ENCODE peak calls at places on chromosome 7, in four cellular contexts. Z is K562, B is PC-3, H is MM.1S. R is an unnamed sample.
A peak's percentile ranks its signal among the peaks of the same experiment; 100 is the strongest.

GRCh38 chr7:132895231-132895630 is 186.7 kb downstream of the CHCHD3 start:
- DNase-seq in Z (no peak), B (no peak), H (no peak), R (no peak)

GRCh38 chr7:36021367-36021766 is 131.7 kb upstream of the EEPD1 start:
- DNase-seq in Z (no peak), B (peak; percentile 53), H (peak; percentile 54), R (no peak)

GRCh38 chr7:13829231-13829630 is 160.2 kb downstream of the ETV1 start:
- DNase-seq in Z (no peak), B (peak; percentile 32), H (no peak), R (no peak)

GRCh38 chr7:106657085-106657991 is 3.6 kb downstream of the CCDC71L start:
- DNase-seq in Z (no peak), B (no peak), H (peak; percentile 55), R (no peak)

GRCh38 chr7:103432713-103433112 is 13.3 kb downstream of the SLC26A5 start:
- DNase-seq in Z (no peak), B (peak; percentile 60), H (peak; percentile 75), R (no peak)

GRCh38 chr7:50449501-50449880 is 659 bp downstream of the FIGNL1 start:
- DNase-seq in Z (no peak), B (no peak), H (no peak), R (no peak)

GRCh38 chr7:17185690-17186070 is 112.8 kb upstream of the AHR start:
- DNase-seq in Z (no peak), B (peak; percentile 65), H (no peak), R (no peak)

GRCh38 chr7:155792999-155793560 is 19.2 kb downstream of the SHH start:
- DNase-seq in Z (no peak), B (no peak), H (no peak), R (no peak)

GRCh38 chr7:106166651-106167342 is 54.7 kb upstream of the SYPL1 start:
- DNase-seq in Z (peak; percentile 75), B (peak; percentile 94), H (peak; percentile 66), R (no peak)

GRCh38 chr7:76234931-76235441 is 33.3 kb downstream of the SRRM3 start:
- DNase-seq in Z (peak; percentile 99), B (peak; percentile 43), H (no peak), R (peak; percentile 68)
- H2AFZ ChIP-seq in Z (peak overlapping the region; percentile 94), B (no peak overlapping the region), H (no peak overlapping the region), R (peak overlapping the region; percentile 49)

DNA sequence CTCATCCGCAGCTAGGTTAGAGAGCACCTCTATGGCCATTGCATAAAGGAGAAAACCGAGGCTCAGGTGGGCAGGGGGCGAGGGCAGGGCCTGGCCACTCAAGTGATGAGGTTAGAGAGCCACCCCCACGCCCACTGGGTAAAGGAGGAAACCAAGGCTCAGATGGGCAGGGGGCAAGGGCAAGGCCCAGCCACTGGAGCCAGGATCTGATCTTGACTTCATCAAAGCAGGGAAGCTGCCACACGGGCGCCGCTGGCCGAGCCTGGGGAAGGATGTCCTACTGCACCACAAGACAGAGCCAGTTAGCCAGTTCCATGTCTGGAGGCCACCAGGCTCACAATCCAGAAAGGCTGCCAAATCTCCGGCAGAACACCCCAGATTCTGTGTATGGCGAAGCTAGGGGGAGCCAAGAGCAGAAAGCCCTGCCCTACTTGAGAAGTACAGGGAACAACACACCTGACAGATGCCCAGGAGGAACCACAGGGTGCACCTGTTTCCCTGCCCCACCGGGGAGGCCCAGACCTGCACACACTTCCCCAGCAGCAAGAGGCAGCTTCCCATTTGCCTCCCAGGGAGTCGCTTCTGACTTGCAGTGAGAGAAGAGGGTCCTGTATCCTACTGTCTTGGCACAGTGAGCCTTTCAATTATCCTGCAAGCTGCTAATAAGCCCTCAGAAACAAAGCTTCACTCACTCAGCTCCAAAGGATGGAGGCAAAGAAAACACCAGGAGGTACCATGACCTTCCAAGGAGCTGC is 101.9 kb downstream of the TNS3 start:
- DNase-seq in Z (no peak), B (no peak), H (peak; percentile 84), R (no peak)
- H3K4me3 ChIP-seq in Z (no peak overlapping the region), B (no peak overlapping the region), H (peak overlapping the region; percentile 83), R (no peak overlapping the region)

DNA sequence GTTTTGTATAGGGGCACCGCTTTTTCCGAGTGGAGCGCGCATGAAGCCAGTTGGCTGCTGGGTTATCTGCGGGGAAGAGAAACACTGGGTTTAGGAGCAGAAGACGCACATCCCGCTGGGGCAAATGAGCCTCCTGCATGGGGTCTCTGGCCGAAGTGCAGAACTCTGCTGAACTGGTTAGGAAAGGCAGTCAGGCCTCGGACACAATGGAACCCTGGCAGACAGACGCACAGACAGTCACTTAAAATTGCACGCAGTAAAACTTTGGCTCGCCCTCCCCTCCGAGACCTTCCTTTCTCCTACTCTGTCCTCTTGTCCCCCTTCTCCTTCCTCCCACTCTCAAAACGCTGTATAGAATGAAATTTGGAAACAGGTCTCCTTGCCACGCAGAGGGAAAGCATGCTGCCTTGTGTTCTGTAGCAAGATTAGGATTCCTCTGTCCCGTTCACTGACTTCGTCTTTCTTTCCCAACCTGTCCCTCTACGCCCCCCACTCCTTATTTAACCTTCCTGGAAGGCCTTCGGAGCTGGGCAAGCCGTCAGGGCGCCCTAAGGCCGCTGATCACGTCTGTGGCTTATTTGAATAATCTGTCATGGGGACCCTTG is 1.5 kb downstream of the HOXA9 start:
- DNase-seq in Z (no peak), B (no peak), H (no peak), R (no peak)
- TF ChIP-seq EZH2 in Z (peak; percentile 36), B (no peak), H (no peak), R (no peak)

GRCh38 chr7:128206747-128207500 is 34.2 kb upstream of the LEP start:
- DNase-seq in Z (no peak), B (no peak), H (no peak), R (no peak)
- H2AFZ ChIP-seq in Z (no peak overlapping the region), B (no peak overlapping the region), H (no peak overlapping the region), R (no peak overlapping the region)

GRCh38 chr7:93228302-93228701 is 2.0 kb upstream of the HEPACAM2 start:
- DNase-seq in Z (peak; percentile 71), B (peak; percentile 81), H (peak; percentile 76), R (no peak)
- H3K4me3 ChIP-seq in Z (no peak overlapping the region), B (no peak overlapping the region), H (no peak overlapping the region), R (no peak overlapping the region)

GRCh38 chr7:129783097-129783919 is 169.5 kb downstream of the UBE2H start:
- DNase-seq in Z (no peak), B (no peak), H (no peak), R (no peak)
- TF ChIP-seq EZH2 in Z (no peak), B (no peak), H (no peak), R (peak; percentile 47)

DNA sequence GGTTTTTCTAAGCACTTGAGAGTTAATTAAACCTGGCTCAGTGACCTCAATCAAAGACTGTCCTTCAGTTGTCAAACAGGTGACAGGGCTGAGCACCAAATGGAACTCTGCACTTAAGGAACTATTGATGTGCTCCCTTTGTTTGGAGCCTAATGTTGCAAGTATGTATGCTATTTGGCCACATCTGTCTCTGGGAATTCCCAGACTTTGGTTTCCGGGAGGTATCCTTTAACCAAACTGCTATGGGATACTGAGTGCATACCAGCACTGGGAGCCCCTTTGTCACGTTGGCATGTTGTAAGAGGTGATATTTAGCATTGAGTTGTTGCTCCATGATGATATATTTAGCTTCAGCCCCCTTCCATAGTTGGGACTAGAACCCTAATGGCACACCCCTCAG is 25.2 kb downstream of the ASZ1 start:
- DNase-seq in Z (no peak), B (no peak), H (no peak), R (no peak)
- H2AFZ ChIP-seq in Z (no peak overlapping the region), B (no peak overlapping the region), H (no peak overlapping the region), R (no peak overlapping the region)

GRCh38 chr7:130950054-130950453 is 216.0 kb upstream of the KLF14 start:
- DNase-seq in Z (no peak), B (no peak), H (no peak), R (no peak)

GRCh38 chr7:130950741-130951140 is 216.7 kb upstream of the KLF14 start:
- DNase-seq in Z (no peak), B (no peak), H (no peak), R (no peak)

GRCh38 chr7:130951976-130952313 is 217.9 kb upstream of the KLF14 start:
- DNase-seq in Z (no peak), B (no peak), H (no peak), R (no peak)

GRCh38 chr7:130952477-130952876 is 218.5 kb upstream of the KLF14 start:
- DNase-seq in Z (no peak), B (no peak), H (no peak), R (no peak)

GRCh38 chr7:130951303-130951975 is 217.4 kb upstream of the KLF14 start:
- DNase-seq in Z (no peak), B (no peak), H (no peak), R (no peak)
- H3K4me3 ChIP-seq in Z (no peak overlapping the region), B (no peak overlapping the region), H (no peak overlapping the region), R (no peak overlapping the region)

DNA sequence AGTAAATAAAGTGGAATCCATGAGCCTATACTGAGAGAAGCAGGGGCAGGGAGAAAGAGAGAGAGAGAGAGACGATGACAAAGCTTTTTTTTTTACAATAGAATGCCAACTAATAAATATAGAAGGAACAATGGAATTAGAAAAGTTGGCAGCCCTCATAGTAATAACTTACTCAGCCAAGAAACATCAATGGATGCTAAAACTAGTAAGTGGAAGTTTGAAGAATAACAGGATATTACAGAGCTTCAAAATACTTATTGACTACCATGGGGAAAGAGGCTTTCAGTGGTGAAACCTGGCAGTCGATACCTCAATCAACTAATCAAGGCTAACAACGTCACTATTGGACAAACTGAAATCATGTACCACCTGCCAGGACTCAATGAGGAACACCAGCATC is 100.5 kb upstream of the LRRC4 start:
- DNase-seq in Z (no peak), B (no peak), H (no peak), R (no peak)
- TF ChIP-seq EZH2 in Z (no peak), B (no peak), H (no peak), R (no peak)